ENCODE peak calls at places on chromosome 9, in ten cellular contexts. R is lung, Q is stomach, J is ovary, V is Peyer's patch, T is K562, L is left ventricle myocardium inferior, E is endodermal cell, F is OCI-LY7, D is heart left ventricle. B is an unnamed sample.

GRCh38 chr9:126788631-126789349 is 16.1 kb upstream of the ZBTB43 start:
- DNase-seq in J (no peak), L (no peak), R (no peak), F (no peak), D (no peak), Q (no peak), E (no peak), T (no peak), V (no peak), B (peak; percentile 75)

GRCh38 chr9:116899337-116900006 is 212.4 kb downstream of the TRIM32 start:
- DNase-seq in V (no peak), J (no peak), D (no peak), L (no peak), F (no peak), Q (no peak), T (no peak), R (no peak), E (peak; percentile 63), B (no peak)

GRCh38 chr9:90054810-90055209 is 450.0 kb downstream of the GADD45G start:
- DNase-seq in D (no peak), L (no peak), F (no peak), Q (no peak), R (no peak), E (no peak), J (no peak), V (no peak), T (no peak), B (no peak)

GRCh38 chr9:129836342-129837007 is 1.2 kb downstream of the USP20 start:
- DNase-seq in F (peak; percentile 75), D (no peak), J (no peak), R (no peak), L (no peak), V (no peak), T (peak; percentile 63), E (no peak), Q (no peak), B (no peak)

GRCh38 chr9:100466171-100466827 is 6.7 kb upstream of the TMEFF1 start:
- DNase-seq in T (no peak), Q (no peak), E (no peak), F (no peak), R (no peak), L (no peak), V (no peak), J (no peak), D (peak; percentile 48), B (peak; percentile 71)

GRCh38 chr9:69600314-69601047 is 71.7 kb downstream of the APBA1 start:
- DNase-seq in F (no peak), R (no peak), D (no peak), V (no peak), T (no peak), E (no peak), L (no peak), Q (no peak), J (no peak), B (no peak)

GRCh38 chr9:38180631-38181030 is 111.6 kb upstream of the SHB start:
- DNase-seq in L (no peak), J (no peak), V (no peak), D (no peak), R (no peak), F (no peak), E (peak; percentile 27), Q (no peak), T (no peak), B (no peak)

GRCh38 chr9:88537743-88538055 is 2.7 kb downstream of the NXNL2 start:
- DNase-seq in D (peak; percentile 51), F (peak; percentile 2), Q (peak; percentile 40), L (peak; percentile 32), J (peak; percentile 66), E (peak; percentile 56), R (peak; percentile 45), T (no peak), V (no peak), B (no peak)

GRCh38 chr9:35728041-35728971 is 3.7 kb downstream of the TLN1 start:
- DNase-seq in L (peak; percentile 79), J (peak; percentile 74), Q (peak; percentile 49), E (peak; percentile 80), T (peak; percentile 85), F (peak; percentile 63), D (peak; percentile 89), R (peak; percentile 76), V (peak; percentile 53), B (peak; percentile 82)

GRCh38 chr9:118268046-118268445 is 563.8 kb downstream of the TLR4 start:
- DNase-seq in F (no peak), E (no peak), T (no peak), Q (no peak), V (no peak), D (no peak), L (no peak), J (no peak), R (no peak), B (no peak)

GRCh38 chr9:3931996-3932906 is 367.6 kb downstream of the GLIS3 start:
- DNase-seq in V (no peak), Q (no peak), E (no peak), R (no peak), D (no peak), F (no peak), L (no peak), J (no peak), T (no peak), B (no peak)

GRCh38 chr9:71609453-71609840 is 158.9 kb downstream of the CEMIP2 start:
- DNase-seq in F (no peak), V (no peak), T (no peak), R (no peak), D (no peak), L (no peak), Q (no peak), J (no peak), E (no peak), B (no peak)

GRCh38 chr9:106745457-106745856 is 117.5 kb upstream of the ZNF462 start:
- DNase-seq in V (no peak), R (no peak), E (no peak), J (no peak), T (no peak), D (no peak), F (no peak), L (no peak), Q (no peak), B (no peak)

GRCh38 chr9:25864509-25864908 is 186.3 kb upstream of the TUSC1 start:
- DNase-seq in F (no peak), L (no peak), R (no peak), E (no peak), V (no peak), D (no peak), Q (no peak), J (no peak), T (no peak), B (no peak)

DNA sequence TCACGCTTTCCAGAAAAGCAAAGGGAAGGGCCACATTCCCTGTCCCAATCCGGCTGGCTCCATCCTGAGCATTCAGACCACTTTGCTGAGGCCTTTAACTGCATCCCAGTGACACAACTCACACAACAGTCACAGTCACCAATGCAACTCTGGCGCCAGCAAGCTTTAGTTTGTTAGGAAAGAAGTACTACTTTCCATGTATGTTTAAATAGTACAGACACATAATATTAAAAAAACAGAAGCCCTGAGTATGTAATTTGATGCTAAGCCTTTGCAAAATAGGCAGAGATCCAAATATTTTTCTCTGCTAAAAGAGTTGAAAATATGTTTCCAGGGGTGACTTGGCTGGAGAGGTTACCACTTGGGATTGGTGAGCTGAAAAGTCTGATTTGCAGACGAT is 31.7 kb upstream of the GAS1 start:
- DNase-seq in T (no peak), E (no peak), L (no peak), R (no peak), J (no peak), Q (no peak), D (no peak), F (no peak), V (no peak), B (no peak)
- H3K4me1 ChIP-seq in T (no peaks in the 10 kb centered on the region), E (peaks cover 7% of the 10 kb centered on the region), L (peaks cover 3% of the 10 kb centered on the region), R (no peaks in the 10 kb centered on the region), J (peaks cover 19% of the 10 kb centered on the region), Q (peaks cover 31% of the 10 kb centered on the region), D (peaks cover 7% of the 10 kb centered on the region), F (no peaks in the 10 kb centered on the region), V (no peaks in the 10 kb centered on the region), B (peaks cover 8% of the 10 kb centered on the region)

GRCh38 chr9:125544474-125544873 is 162.5 kb downstream of the MAPKAP1 start:
- DNase-seq in L (no peak), T (no peak), V (no peak), R (no peak), D (no peak), E (no peak), J (no peak), F (no peak), Q (no peak), B (no peak)
- H3K4me3 ChIP-seq in L (no peak overlapping the region), T (no peak overlapping the region), V (no peak overlapping the region), R (no peak overlapping the region), D (no peak overlapping the region), E (no peak overlapping the region), J (no peak overlapping the region), F (no peak overlapping the region), Q (no peak overlapping the region), B (no peak overlapping the region)

DNA sequence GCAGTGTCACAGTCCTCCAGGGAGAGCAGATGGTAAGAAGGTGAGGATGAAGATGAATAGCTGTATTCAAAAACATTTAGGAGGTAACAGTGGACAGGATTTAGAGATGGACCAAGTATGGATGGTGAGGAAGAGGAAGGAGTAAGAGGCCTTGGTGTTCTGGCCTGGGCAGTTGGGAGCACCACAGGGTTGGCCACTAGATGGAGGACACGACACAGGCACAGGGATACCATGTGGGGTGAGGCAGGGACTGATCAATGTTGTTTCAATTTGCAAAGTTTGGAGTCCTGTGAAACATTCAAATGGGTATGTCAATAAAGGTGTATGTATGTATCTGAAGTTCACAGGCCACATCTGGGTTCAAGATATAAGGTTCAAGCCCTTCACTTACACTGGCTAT is 141.1 kb upstream of the RASEF start:
- DNase-seq in E (no peak), F (no peak), R (no peak), D (no peak), T (no peak), Q (no peak), V (no peak), L (no peak), J (no peak), B (no peak)
- TF ChIP-seq CTCF in E (peak; percentile 67), F (no peak), R (no peak), D (peak; percentile 51), T (no peak), Q (peak; percentile 35), V (no peak), L (peak; percentile 52), J (no peak), B (peak; percentile 39)

DNA sequence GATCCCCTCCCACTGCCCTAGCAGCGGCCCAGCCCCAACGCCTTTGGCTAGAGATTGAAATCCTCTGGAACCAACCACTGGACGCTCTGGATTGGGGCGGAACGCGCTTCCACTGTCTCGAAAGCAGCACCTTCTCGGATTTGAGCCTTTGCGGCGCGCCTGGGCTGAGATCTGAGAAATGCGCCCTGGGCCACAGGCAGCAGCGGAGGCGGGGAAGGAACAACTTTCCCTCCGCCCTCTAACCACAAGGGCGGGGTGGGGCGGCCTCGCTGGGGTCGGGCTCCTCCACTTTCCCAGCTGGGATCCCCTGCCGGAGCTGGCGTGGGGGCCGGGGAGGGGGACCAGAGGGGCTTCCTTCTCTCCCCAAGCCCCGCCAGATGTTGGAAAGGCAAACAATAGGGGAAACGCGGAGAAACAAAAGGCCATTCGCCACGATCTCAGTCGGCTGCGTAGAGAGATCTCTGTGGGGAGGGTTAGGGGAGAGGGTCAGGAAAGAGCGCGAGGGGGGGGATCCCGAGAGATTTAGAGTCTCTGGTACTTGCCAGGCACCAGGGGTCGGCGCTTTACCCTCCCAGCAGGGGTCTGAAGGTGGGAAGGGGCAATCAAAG is 1.2 kb downstream of the MOB3B start:
- DNase-seq in J (peak; percentile 89), F (no peak), T (peak; percentile 74), V (peak; percentile 87), E (peak; percentile 94), R (peak; percentile 74), D (peak; percentile 76), Q (peak; percentile 84), L (peak; percentile 73), B (peak; percentile 74)
- H3K4me1 ChIP-seq in J (peaks cover 9% of the 10 kb centered on the region), F (peaks cover 5% of the 10 kb centered on the region), T (peaks cover 3% of the 10 kb centered on the region), V (peaks cover 20% of the 10 kb centered on the region), E (peaks cover 4% of the 10 kb centered on the region), R (no peaks in the 10 kb centered on the region), D (no peaks in the 10 kb centered on the region), Q (peaks cover 32% of the 10 kb centered on the region), L (peaks cover 39% of the 10 kb centered on the region), B (peaks cover 7% of the 10 kb centered on the region)

B was measured in gastrocnemius medialis.